ENCODE peak calls at places on chromosomes 2 and 18, in ten cellular contexts. X is CD4-positive, CD25-positive, alpha-beta regulatory T cell; A is fibroblast of the aortic adventitia; I is kidney epithelial cell; V is T follicular helper cell; W is nephron progenitor cell; T is T-cell; K is NCI-H1105 treated with DMSO at 0.1 percent for 48 hours; Z is Right ventricle myocardium superior; R is adipocyte. Q is an unnamed sample.
A peak's percentile ranks its signal among the peaks of the same experiment; 100 is the strongest.

GRCh38 chr2:33214436-33214835 is 262.0 kb upstream of the RASGRP3 start:
- DNase-seq in I (no peak), Z (no peak), X (no peak), V (no peak), T (no peak), A (peak; percentile 92), W (no peak), K (no peak), R (no peak), Q (no peak)

GRCh38 chr2:144592500-144593256 is 72.8 kb upstream of the ZEB2 start:
- DNase-seq in A (no peak), R (no peak), X (no peak), I (no peak), W (no peak), V (no peak), K (no peak), T (no peak), Z (no peak), Q (no peak)

GRCh38 chr2:147945660-147946059 is 74.9 kb downstream of the ORC4 start:
- DNase-seq in W (no peak), T (no peak), K (no peak), X (no peak), A (peak; percentile 26), V (no peak), I (peak; percentile 5), Z (no peak), R (peak; percentile 31), Q (no peak)

GRCh38 chr2:184602734-184603133 is 4.4 kb downstream of the ZNF804A start:
- DNase-seq in V (no peak), K (no peak), T (no peak), X (no peak), Z (no peak), W (no peak), A (no peak), R (no peak), I (no peak), Q (no peak)

GRCh38 chr18:26121476-26121875 is 12.2 kb upstream of the PSMA8 start:
- DNase-seq in A (peak; percentile 73), Z (no peak), V (no peak), I (no peak), T (no peak), W (no peak), R (peak; percentile 47), K (no peak), X (no peak), Q (no peak)

GRCh38 chr2:21422050-21422449 is 298.3 kb downstream of the TDRD15 start:
- DNase-seq in V (no peak), K (peak; percentile 2), I (no peak), Z (peak; percentile 49), X (peak; percentile 1), T (no peak), A (no peak), W (peak; percentile 41), R (no peak), Q (peak; percentile 25)

GRCh38 chr2:226903179-226903578 is 67.3 kb downstream of the RHBDD1 start:
- DNase-seq in Z (no peak), R (peak; percentile 87), X (no peak), W (no peak), I (peak; percentile 23), T (no peak), V (no peak), A (peak; percentile 66), K (no peak), Q (no peak)

GRCh38 chr18:48043166-48043565 is 112.7 kb upstream of the SMAD2 start:
- DNase-seq in V (no peak), Z (no peak), R (no peak), I (no peak), X (no peak), K (no peak), W (no peak), T (no peak), A (no peak), Q (no peak)

GRCh38 chr2:8229546-8229986 is 452.3 kb upstream of the ID2 start:
- DNase-seq in R (peak; percentile 74), Z (peak; percentile 77), W (no peak), A (peak; percentile 84), I (peak; percentile 60), T (peak; percentile 35), V (no peak), X (peak; percentile 73), K (peak; percentile 60), Q (peak; percentile 3)

GRCh38 chr2:58907644-58908043 is 666.5 kb upstream of the FANCL start:
- DNase-seq in R (no peak), X (no peak), I (no peak), T (no peak), V (no peak), W (no peak), Z (no peak), K (no peak), A (no peak), Q (no peak)

GRCh38 chr2:54755641-54756326 is 32.3 kb downstream of the EML6 start:
- DNase-seq in X (no peak), R (no peak), I (no peak), V (no peak), Z (no peak), K (no peak), W (no peak), T (no peak), A (no peak), Q (peak; percentile 71)

GRCh38 chr2:85710687-85711577 is 16.8 kb downstream of the GNLY start:
- DNase-seq in X (no peak), A (peak; percentile 36), K (no peak), I (no peak), T (no peak), V (no peak), W (no peak), R (no peak), Z (peak; percentile 70), Q (no peak)

GRCh38 chr2:134324942-134325341 is 71.1 kb downstream of the MGAT5 start:
- DNase-seq in R (no peak), T (no peak), X (no peak), Z (no peak), W (no peak), A (no peak), K (no peak), I (no peak), V (no peak), Q (no peak)

GRCh38 chr2:209876211-209876610 is 104.6 kb downstream of the UNC80 start:
- DNase-seq in W (no peak), A (no peak), Z (no peak), R (no peak), X (no peak), I (no peak), K (no peak), T (no peak), V (no peak), Q (peak; percentile 64)

GRCh38 chr18:23629444-23629946 is 33.2 kb downstream of the ANKRD29 start:
- DNase-seq in A (no peak), I (no peak), R (no peak), W (no peak), X (no peak), V (no peak), Z (no peak), K (no peak), T (no peak), Q (peak; percentile 93)

GRCh38 chr2:67612576-67612981 is 215.4 kb downstream of the ETAA1 start:
- DNase-seq in T (no peak), R (peak; percentile 58), K (no peak), V (no peak), I (no peak), X (no peak), A (peak; percentile 73), Z (no peak), W (no peak), Q (peak; percentile 74)

Q was measured in NCI-H69.